ENCODE peak calls at places on chromosomes 12 and 14, in six cellular contexts. B is H1, D is mesenchymal stem cell, U is trophoblast cell, Y is IMR-90, W is H9. H is an unnamed sample.

GRCh38 chr14:61567838-61568571 is 127.3 kb upstream of the HIF1A start:
- DNase-seq in B (peak), D (peak), U (no peak), Y (no peak), W (peak), H (peak)

GRCh38 chr12:48012070-48012469 is 7.8 kb upstream of the COL2A1 start:
- DNase-seq in B (no peak), D (no peak), U (no peak), Y (no peak), W (no peak), H (no peak)

GRCh38 chr12:132561784-132562156 is 48.6 kb downstream of the LRCOL1 start:
- DNase-seq in B (peak), D (peak), U (no peak), Y (no peak), W (peak), H (no peak)

GRCh38 chr14:21894003-21894897 is 220.6 kb upstream of the OR4E1 start:
- DNase-seq in B (peak), D (no peak), U (peak), Y (no peak), W (peak), H (no peak)

GRCh38 chr12:1473418-1473817 is 121.0 kb downstream of the FBXL14 start:
- DNase-seq in B (no peak), D (peak), U (no peak), Y (no peak), W (no peak), H (no peak)

GRCh38 chr12:6613776-6614512 is 6.8 kb upstream of the CHD4 start:
- DNase-seq in B (peak), D (peak), U (peak), Y (peak), W (peak), H (peak)

GRCh38 chr12:22458301-22458917 is 85.9 kb downstream of the C2CD5 start:
- DNase-seq in B (no peak), D (no peak), U (no peak), Y (no peak), W (no peak), H (no peak)

GRCh38 chr12:113062502-113063395 is 6.2 kb downstream of the DTX1 start:
- DNase-seq in B (no peak), D (no peak), U (no peak), Y (no peak), W (peak), H (peak)

GRCh38 chr12:10940389-10940788 is 1.3 kb upstream of the TAS2R14 start:
- DNase-seq in B (no peak), D (peak), U (peak), Y (peak), W (no peak), H (no peak)

GRCh38 chr14:23695220-23695999 is 59.2 kb downstream of the DHRS2 start:
- DNase-seq in B (peak), D (no peak), U (peak), Y (no peak), W (peak), H (peak)

GRCh38 chr12:132428872-132429121 is 61.2 kb upstream of the FBRSL1 start:
- DNase-seq in B (no peak), D (no peak), U (no peak), Y (no peak), W (no peak), H (no peak)

GRCh38 chr12:70243510-70244331 is 488 bp downstream of the CNOT2 start:
- DNase-seq in B (peak), D (peak), U (peak), Y (peak), W (peak), H (peak)

GRCh38 chr12:104567832-104568490 is 111.2 kb downstream of the CHST11 start:
- DNase-seq in B (no peak), D (no peak), U (no peak), Y (no peak), W (no peak), H (no peak)

GRCh38 chr12:94987806-94988205 is 15.7 kb downstream of the NDUFA12 start:
- DNase-seq in B (no peak), D (peak), U (no peak), Y (no peak), W (no peak), H (no peak)

GRCh38 chr14:102229071-102229738 is 75.8 kb downstream of the MOK start:
- DNase-seq in B (no peak), D (no peak), U (no peak), Y (no peak), W (no peak), H (no peak)

GRCh38 chr12:117036547-117036946 is 62.7 kb downstream of the TESC start:
- DNase-seq in B (no peak), D (no peak), U (no peak), Y (no peak), W (no peak), H (no peak)

GRCh38 chr12:31768046-31768445 is 39.2 kb upstream of the AMN1 start:
- DNase-seq in B (no peak), D (no peak), U (no peak), Y (no peak), W (no peak), H (no peak)
- H2AFZ ChIP-seq in B (no peak), D (no peak), U (no peak), Y (no peak), W (no peak), H (no peak)

DNA sequence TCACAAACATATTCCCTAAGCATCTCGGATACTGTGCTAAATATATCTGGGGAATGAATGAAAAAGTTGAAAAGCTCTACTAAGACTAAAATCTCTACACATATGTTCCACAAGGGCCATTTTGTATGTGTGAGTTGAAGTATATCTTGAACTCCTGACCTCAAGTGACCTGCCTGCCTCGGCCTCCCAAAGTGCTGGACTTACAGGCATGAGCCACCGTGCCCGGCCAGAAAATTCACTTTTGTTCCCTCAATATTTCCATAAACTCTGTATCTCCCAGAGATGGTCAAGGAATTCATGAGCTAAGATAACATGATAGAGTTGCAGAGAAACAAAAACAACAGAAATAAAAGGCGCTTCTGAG is 1.5 kb upstream of the TUBA1C start:
- DNase-seq in B (no peak), D (no peak), U (no peak), Y (no peak), W (no peak), H (no peak)
- H3K14ac ChIP-seq in B (no peak), D (no peak), U (no peak), Y (peak), W (no peak), H (no peak)

DNA sequence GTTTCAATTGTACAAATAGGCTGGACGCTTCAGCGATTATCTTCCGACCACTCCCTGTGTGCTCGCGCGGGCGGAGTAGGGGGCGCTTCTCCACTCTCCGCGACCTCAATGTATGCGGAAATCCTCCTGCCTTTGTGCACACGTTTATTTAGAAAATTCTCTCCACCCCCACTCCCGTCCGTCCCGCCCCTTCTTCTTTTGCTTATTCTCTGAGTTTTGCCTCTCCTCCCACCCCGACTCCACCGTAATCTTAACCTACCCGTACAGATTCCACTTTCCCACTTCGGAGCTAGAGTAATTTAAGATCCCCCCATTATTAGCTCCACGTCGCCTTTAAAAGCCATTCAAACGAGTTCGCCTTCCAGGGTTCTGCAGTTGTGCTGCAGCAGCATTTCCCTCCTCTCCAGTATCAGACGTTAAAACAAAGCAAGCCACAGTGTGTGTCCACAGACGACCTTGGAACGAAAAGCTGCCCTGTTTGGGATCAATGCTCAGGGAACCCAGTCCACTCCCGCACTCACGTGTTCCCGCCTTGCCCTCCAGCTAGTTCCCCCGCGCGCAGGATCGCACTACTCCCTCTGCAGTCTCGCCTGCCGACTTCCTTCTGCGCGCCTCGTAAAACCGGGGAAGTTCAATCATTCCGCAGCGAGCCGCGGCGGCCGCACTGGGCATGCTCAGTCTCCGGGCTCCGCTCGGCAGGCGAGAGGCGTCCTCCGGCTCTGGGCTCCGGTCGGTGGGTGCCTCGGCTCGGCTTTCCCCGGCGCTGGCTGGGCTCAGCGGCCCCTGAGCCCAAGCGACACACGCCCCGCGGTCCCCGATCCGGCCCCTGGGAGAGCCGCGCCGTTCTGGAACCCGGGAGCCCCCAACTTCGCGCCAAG is at the start of gene ANO6:
- DNase-seq in B (peak), D (peak), U (peak), Y (peak), W (peak), H (peak)
- H3K23ac ChIP-seq in B (no peak), D (peak), U (no peak), Y (peak), W (no peak), H (peak)

GRCh38 chr14:74018704-74019407 is at the start of the genes BBOF1 and ENTPD5:
- DNase-seq in B (peak), D (peak), U (peak), Y (peak), W (peak), H (peak)
- H2AFZ ChIP-seq in B (peak), D (peak), U (peak), Y (peak), W (peak), H (peak)

DNA sequence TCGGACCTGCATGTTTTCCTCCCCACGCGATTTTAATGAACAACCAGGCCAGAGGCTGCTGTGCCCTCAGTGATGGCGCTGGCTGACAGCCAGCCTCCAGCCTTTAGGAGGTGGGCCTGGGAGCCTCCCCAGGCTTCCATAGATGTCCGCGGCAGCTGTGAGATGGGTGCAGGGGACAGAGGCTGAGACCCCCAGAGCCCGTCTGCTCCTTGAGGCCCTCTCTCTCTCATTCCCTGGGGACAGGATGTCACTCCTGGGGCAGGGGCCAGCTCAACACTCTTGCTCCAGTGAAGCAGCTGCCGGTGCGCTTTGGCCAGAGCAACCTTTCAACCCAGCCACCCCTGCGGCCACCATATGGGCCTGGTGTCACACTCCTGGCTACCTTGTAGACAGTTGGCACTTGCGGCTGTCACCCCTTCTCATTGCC is 24.8 kb downstream of the MVK start:
- DNase-seq in B (no peak), D (no peak), U (no peak), Y (no peak), W (no peak), H (no peak)
- H3K14ac ChIP-seq in B (no peak), D (no peak), U (no peak), Y (no peak), W (no peak), H (no peak)

GRCh38 chr14:64758711-64759554 is 54.7 kb downstream of the PLEKHG3 start:
- DNase-seq in B (no peak), D (peak), U (peak), Y (peak), W (no peak), H (no peak)
- H3K23ac ChIP-seq in B (no peak), D (no peak), U (no peak), Y (peak), W (no peak), H (no peak)

DNA sequence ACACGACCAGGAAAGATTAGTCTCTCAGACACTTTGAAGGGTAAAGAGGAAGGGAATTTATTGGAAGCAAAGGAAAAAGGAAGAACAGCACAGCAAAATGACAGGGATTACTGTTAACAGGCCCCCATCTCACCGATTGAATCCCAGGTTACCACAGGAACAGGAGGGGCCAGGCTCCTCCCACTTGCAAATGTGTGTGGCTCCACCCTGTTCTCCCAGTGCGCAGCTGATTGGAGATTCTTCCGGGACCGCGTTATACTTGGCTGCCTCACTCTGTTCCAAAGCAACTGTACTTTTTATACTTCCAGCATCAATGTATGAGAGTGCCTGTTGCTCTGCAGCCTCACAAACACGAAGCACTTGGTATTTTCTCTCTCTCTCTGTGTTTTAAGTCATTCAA is 273.6 kb upstream of the MDGA2 start:
- DNase-seq in B (no peak), D (no peak), U (no peak), Y (no peak), W (peak), H (no peak)
- H2AFZ ChIP-seq in B (peak), D (peak), U (no peak), Y (no peak), W (no peak), H (no peak)

DNA sequence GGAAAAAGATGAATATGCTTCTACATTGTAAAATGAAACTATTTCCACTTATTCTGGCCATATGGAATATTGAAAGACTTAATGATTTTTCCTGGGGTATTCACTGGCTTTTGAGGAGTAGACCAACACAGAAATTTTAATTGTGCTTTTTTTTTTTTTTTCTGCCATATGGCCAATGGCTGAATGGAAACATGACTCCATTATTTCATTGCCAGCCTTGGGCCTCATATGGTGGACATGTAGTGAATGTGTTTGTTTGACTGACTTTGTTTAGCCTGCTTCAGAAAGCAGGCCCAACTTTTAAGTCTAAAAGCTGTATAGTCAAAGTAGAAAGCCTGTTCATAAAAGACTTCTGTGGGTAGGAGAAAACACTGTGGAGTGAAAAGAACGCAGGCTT is 2.4 kb downstream of the GNG2 start:
- DNase-seq in B (no peak), D (no peak), U (no peak), Y (peak), W (no peak), H (no peak)
- H3K14ac ChIP-seq in B (no peak), D (no peak), U (no peak), Y (peak), W (no peak), H (no peak)

DNA sequence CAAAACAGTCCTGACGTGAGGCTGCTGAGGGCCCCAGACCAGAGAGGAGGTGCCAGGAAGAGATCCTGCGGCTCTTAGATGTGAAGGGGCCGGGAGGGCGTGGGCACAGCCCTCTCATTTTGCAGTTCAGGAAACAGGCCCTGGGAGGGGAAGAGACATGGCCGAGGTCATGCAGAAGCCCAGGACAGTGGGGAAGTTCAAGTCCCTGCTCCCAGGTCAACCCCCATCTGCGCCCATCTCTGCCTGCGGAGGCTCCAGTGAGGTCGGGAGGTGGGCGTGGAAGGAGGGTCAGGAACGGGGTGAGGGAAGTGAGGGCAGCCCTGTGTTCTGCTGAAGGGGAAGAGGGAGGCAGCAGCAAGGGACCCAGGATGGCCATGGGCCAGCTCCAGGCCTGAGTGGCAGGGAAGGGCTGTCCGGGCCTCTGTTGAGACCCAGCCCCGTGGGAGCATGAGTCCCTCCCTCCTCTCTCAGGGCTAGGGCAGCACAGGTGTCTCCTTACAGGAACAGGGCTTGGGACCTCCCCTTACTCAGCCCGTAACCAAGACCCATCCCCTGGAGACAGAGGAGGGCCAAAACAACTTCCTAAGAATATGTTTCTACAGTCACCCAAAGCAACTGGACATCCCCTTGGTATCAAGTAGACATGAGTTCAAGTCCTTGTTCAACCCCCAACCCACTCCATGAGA is 90.8 kb downstream of the LGMN start:
- DNase-seq in B (no peak), D (no peak), U (no peak), Y (no peak), W (no peak), H (no peak)
- H3K23ac ChIP-seq in B (no peak), D (no peak), U (no peak), Y (no peak), W (no peak), H (no peak)

DNA sequence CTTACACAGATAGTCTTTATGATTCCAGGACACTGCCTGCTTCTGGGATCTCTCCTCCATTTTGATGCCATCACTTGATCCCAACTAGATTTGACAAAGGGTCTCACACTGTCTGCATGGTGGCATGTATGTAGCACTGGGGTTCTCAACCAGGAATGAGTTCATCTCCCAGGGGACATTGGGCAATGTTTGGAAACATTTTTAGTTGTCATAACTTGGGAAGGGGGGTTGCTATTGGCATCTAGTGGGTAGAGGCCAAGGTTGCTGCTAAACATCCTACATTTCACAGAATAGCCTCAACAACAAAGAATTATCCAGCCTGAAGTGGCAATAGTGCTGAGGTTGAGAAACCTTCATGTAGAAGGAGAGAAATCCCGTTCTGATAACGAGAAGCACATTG is 376.2 kb downstream of the DPF3 start:
- DNase-seq in B (no peak), D (no peak), U (no peak), Y (no peak), W (no peak), H (no peak)
- H2AFZ ChIP-seq in B (no peak), D (no peak), U (no peak), Y (no peak), W (no peak), H (no peak)

H was measured in neuronal stem cell.